ENCODE peak calls at places on chromosomes 5 and 9, in four cellular contexts. B is transverse colon, M is AG04450, C is GM13976. P is an unnamed sample.

GRCh38 chr5:103469288-103470065 is 93.1 kb downstream of the NUDT12 start:
- DNase-seq in C (no peak), M (no peak), B (peak), P (no peak)

GRCh38 chr5:124859027-124859426 is 112.6 kb upstream of the ZNF608 start:
- DNase-seq in M (no peak), B (peak), C (no peak), P (no peak)

GRCh38 chr9:124007468-124008306 is 3.9 kb upstream of the LHX2 start:
- DNase-seq in M (no peak), B (no peak), C (no peak), P (no peak)

GRCh38 chr5:57710126-57710525 is 227.5 kb upstream of the ACTBL2 start:
- DNase-seq in C (no peak), M (no peak), B (no peak), P (no peak)

GRCh38 chr5:142317173-142317572 is 7.6 kb downstream of the SPRY4 start:
- DNase-seq in M (no peak), C (no peak), B (no peak), P (no peak)

GRCh38 chr9:16450578-16450977 is 419.9 kb downstream of the BNC2 start:
- DNase-seq in C (no peak), B (no peak), M (no peak), P (no peak)

GRCh38 chr9:125147401-125147951 is 4.1 kb upstream of the SCAI start:
- DNase-seq in M (no peak), C (no peak), B (no peak), P (no peak)

GRCh38 chr5:91928751-91929521 is 545.8 kb upstream of the ARRDC3 start:
- DNase-seq in B (no peak), M (no peak), C (peak), P (peak)

GRCh38 chr5:133552925-133553525 is 59.3 kb downstream of the FSTL4 start:
- DNase-seq in C (peak), M (no peak), B (peak), P (peak)

GRCh38 chr5:112697301-112697700 is 40.4 kb upstream of the APC start:
- DNase-seq in B (no peak), C (no peak), M (no peak), P (no peak)

GRCh38 chr9:121721770-121722169 is 70.3 kb downstream of the DAB2IP start:
- DNase-seq in M (no peak), C (no peak), B (no peak), P (no peak)

GRCh38 chr5:129945031-129945430 is 40.8 kb downstream of the CHSY3 start:
- DNase-seq in M (peak), C (no peak), B (no peak), P (no peak)

GRCh38 chr5:163261647-163262269 is 175.6 kb upstream of the CCNG1 start:
- DNase-seq in C (no peak), B (no peak), M (no peak), P (no peak)

GRCh38 chr9:33921967-33922895 is 105.3 kb downstream of the UBE2R2 start:
- DNase-seq in B (no peak), M (no peak), C (no peak), P (peak)

GRCh38 chr9:1676771-1677170 is 338.4 kb upstream of the SMARCA2 start:
- DNase-seq in C (no peak), B (no peak), M (no peak), P (no peak)

GRCh38 chr9:97629136-97629535 is 4.0 kb downstream of the TSTD2 start:
- DNase-seq in C (no peak), B (no peak), M (no peak), P (no peak)

GRCh38 chr5:13477118-13477737 is 467.3 kb downstream of the DNAH5 start:
- DNase-seq in M (peak), B (no peak), C (no peak), P (no peak)

GRCh38 chr9:133731876-133732321 is 6.3 kb downstream of the SARDH start:
- DNase-seq in B (no peak), M (no peak), C (no peak), P (no peak)

GRCh38 chr5:71810456-71811181 is 91.5 kb downstream of the CARTPT start:
- DNase-seq in M (no peak), B (no peak), C (no peak), P (no peak)

GRCh38 chr5:71809446-71809845 is 90.4 kb downstream of the CARTPT start:
- DNase-seq in B (no peak), C (no peak), M (no peak), P (no peak)

GRCh38 chr5:71807909-71808308 is 88.8 kb downstream of the CARTPT start:
- DNase-seq in M (no peak), C (no peak), B (no peak), P (no peak)

GRCh38 chr5:71810023-71810422 is 90.9 kb downstream of the CARTPT start:
- DNase-seq in M (no peak), B (no peak), C (no peak), P (no peak)

GRCh38 chr5:71811779-71812178 is 92.7 kb downstream of the CARTPT start:
- DNase-seq in C (no peak), B (no peak), M (no peak), P (no peak)
- TF ChIP-seq CTCF in C (no peak), B (no peak), M (no peak), P (no peak)

DNA sequence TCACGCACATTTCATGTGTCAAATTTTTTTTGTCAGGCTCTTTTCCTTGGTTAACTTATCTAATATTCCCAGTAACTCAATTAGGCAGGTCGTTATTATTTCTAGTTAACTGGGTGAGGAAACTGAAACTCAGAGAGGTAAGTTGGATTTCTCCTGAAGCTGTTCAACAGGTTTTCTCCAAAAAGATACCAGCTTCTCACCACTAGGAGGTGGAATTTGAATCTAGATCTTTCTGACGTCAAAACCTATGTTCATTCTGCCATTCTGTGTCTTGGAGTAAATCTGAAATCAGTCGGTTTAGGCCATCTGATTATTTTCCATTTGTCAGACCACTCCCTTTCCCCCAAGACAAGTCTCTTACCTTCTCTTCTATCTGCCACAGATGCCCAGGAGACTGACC is 572.9 kb downstream of the ACTL7B start:
- DNase-seq in B (no peak), M (no peak), C (no peak), P (no peak)
- TF ChIP-seq CTCF in B (peak), M (peak), C (no peak), P (no peak)

GRCh38 chr5:78221964-78222451 is 72.5 kb downstream of the AP3B1 start:
- DNase-seq in M (no peak), C (peak), B (peak), P (peak)
- TF ChIP-seq CTCF in M (peak), C (peak), B (no peak), P (peak)

GRCh38 chr9:95116002-95116819 is 201.3 kb downstream of the FANCC start:
- DNase-seq in C (no peak), M (no peak), B (peak), P (no peak)
- TF ChIP-seq CTCF in C (no peak), M (peak), B (peak), P (peak)

DNA sequence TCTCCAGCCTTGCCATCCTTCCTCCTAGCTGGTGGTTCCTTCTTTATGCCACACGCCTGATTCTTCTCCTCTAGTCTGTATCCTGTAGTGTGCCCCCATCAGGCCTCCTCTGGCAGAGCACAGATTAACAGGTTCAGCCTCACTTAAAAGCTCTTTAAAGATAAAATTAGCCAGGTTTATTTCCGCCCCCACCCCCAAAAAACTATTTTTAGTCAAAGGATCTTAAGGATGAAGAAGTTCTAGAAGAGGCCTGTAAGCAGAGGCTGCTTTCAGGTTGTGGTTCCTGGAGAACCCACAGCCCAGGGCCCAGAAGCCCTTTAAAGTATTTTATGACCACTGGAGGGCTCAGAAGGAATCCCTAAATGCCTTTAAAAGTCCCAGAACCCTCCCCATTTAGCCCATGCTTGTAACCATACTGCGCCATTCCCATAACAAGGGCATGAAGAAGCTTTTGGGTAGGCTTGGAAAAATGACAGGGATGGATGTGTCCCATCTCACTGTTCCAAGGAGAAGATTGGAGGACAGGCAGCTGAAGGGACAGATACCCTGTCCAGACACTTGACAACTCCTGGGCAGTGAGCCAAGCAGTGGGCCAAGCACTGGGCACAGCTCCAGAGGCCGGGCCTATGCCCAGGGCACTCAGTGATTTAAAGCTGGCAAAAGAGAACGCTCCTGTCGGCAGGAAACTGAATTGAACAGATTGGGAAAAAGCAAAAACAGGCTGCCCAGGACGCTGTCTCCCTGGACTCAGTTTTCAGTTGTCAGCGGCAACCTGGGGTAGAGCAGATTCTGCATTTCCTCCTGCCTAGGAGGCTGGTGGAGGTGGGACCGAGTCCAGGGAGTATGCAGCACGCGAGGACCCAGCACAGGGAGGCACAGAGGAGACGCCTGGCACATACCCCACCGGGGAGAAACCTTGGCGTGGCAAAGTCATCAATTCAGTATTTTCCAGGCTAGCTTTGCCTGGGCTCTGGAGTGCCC is 106.3 kb upstream of the SSBP2 start:
- DNase-seq in C (no peak), M (no peak), B (peak), P (no peak)
- TF ChIP-seq CTCF in C (peak), M (peak), B (no peak), P (peak)

GRCh38 chr5:60382761-60383160 is 317.2 kb downstream of the DEPDC1B start:
- DNase-seq in M (no peak), B (no peak), C (peak), P (peak)
- TF ChIP-seq CTCF in M (peak), B (peak), C (peak), P (peak)

DNA sequence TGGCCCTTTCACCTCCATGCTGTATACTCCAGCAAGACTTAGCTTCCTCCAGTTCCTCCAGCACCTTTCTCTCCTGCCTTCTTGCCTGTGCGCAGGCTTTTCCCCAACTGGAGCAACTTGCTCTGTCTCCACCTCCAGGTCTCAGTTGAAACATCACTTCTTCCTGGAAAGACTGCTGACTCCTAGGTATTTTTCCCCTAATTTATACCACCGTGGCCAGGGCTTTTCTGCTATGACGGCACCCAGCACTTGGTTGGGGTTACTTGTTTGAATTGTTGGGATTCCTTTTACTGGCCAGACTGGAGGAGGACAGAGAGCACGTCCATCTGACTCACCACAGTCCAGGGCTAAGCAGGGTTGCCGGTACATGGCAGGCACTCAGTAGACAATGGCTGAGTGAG is 67.5 kb downstream of the KCNIP1 start:
- DNase-seq in C (no peak), B (no peak), M (peak), P (no peak)
- TF ChIP-seq CTCF in C (no peak), B (no peak), M (no peak), P (no peak)

P was measured in GM10248.